ENCODE peak calls at places on chromosome 19, in five cellular contexts. Y is Caco-2, V is stomach, B is psoas muscle, K is cardiac muscle cell. F is an unnamed sample.
A peak's percentile ranks its signal among the peaks of the same experiment; 100 is the strongest.

GRCh38 chr19:18456974-18457373 is 19.0 kb upstream of the ISYNA1 start:
- DNase-seq in Y (no peak), V (no peak), B (peak; percentile 76), K (no peak), F (no peak)

GRCh38 chr19:34126966-34127365 is 45.3 kb upstream of the LSM14A start:
- DNase-seq in B (no peak), K (no peak), Y (no peak), V (no peak), F (no peak)

GRCh38 chr19:37218592-37218935 is 550 bp downstream of the ZNF383 start:
- DNase-seq in V (no peak), B (no peak), Y (no peak), K (no peak), F (no peak)

GRCh38 chr19:14375582-14376291 is 5.5 kb upstream of the ADGRE5 start:
- DNase-seq in V (no peak), Y (no peak), K (peak; percentile 72), B (peak; percentile 35), F (no peak)

GRCh38 chr19:41746593-41747227 is 8.6 kb upstream of the CEACAM6 start:
- DNase-seq in V (peak; percentile 73), K (no peak), Y (peak; percentile 76), B (no peak), F (peak; percentile 53)

GRCh38 chr19:4174895-4175668 is 7.3 kb downstream of the SIRT6 start:
- DNase-seq in V (no peak), K (no peak), B (no peak), Y (no peak), F (no peak)

GRCh38 chr19:39539519-39540332 is at the start of gene EID2:
- DNase-seq in Y (peak; percentile 95), V (peak; percentile 97), K (peak; percentile 98), B (peak; percentile 95), F (peak; percentile 94)

GRCh38 chr19:37931941-37932655 is 25.1 kb downstream of the SIPA1L3 start:
- DNase-seq in B (peak; percentile 33), Y (peak; percentile 94), V (peak; percentile 94), K (peak; percentile 61), F (peak; percentile 39)

GRCh38 chr19:18961767-18962423 is 20.9 kb upstream of the HOMER3 start:
- DNase-seq in V (no peak), K (peak; percentile 12), B (no peak), Y (peak; percentile 65), F (no peak)

GRCh38 chr19:54231077-54231931 is 8.5 kb upstream of the LILRB3 start:
- DNase-seq in V (peak; percentile 92), B (peak; percentile 87), K (peak; percentile 91), Y (peak; percentile 86), F (peak; percentile 53)

GRCh38 chr19:33705090-33705847 is 83.5 kb downstream of the CHST8 start:
- DNase-seq in V (no peak), Y (no peak), B (no peak), K (no peak), F (no peak)

GRCh38 chr19:38939957-38940356 is 9.2 kb downstream of the MRPS12 start:
- DNase-seq in K (no peak), B (no peak), Y (no peak), V (no peak), F (no peak)

GRCh38 chr19:16660763-16661479 is at the start of gene TMEM38A:
- DNase-seq in Y (peak; percentile 53), B (peak; percentile 74), V (peak; percentile 72), K (peak; percentile 63), F (peak; percentile 44)

GRCh38 chr19:49499030-49499670 is 2.9 kb downstream of the RPS11 start:
- DNase-seq in V (no peak), K (no peak), B (no peak), Y (no peak), F (no peak)

GRCh38 chr19:49498475-49498874 is 2.2 kb downstream of the RPS11 start:
- DNase-seq in K (no peak), V (no peak), Y (no peak), B (no peak), F (no peak)

GRCh38 chr19:49497047-49497789 is 984 bp downstream of the RPS11 start:
- DNase-seq in Y (no peak), K (peak; percentile 63), B (peak; percentile 61), V (peak; percentile 78), F (peak; percentile 62)

GRCh38 chr19:49496574-49497008 is 357 bp downstream of the RPS11 start:
- DNase-seq in Y (no peak), K (no peak), V (no peak), B (no peak), F (no peak)

DNA sequence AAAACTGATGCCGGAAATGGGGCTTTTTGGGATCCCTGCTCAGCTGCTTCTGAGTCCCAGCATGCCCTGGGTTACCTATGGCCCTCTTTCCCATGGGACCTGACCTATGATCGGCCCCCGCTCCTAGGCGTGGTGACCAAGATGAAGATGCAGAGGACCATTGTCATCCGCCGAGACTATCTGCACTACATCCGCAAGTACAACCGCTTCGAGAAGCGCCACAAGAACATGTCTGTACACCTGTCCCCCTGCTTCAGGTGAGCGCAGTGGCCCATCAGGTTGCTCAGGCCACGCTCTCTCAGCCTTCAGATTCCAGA is 1.5 kb downstream of the RPS11 start:
- DNase-seq in V (no peak), K (no peak), Y (no peak), B (no peak), F (no peak)
- H3K4me1 ChIP-seq in V (peaks cover 55% of the 10 kb centered on the region), K (peaks cover 10% of the 10 kb centered on the region), Y (peaks cover 20% of the 10 kb centered on the region), B (peaks cover 35% of the 10 kb centered on the region), F (peaks cover 38% of the 10 kb centered on the region)

GRCh38 chr19:8811315-8812172 is 20.6 kb downstream of the ZNF558 start:
- DNase-seq in B (no peak), Y (no peak), K (no peak), V (no peak), F (no peak)
- H3K9me3 ChIP-seq in B (peaks cover 93% of the 10 kb centered on the region), Y (peaks cover 47% of the 10 kb centered on the region), K (peaks cover 3% of the 10 kb centered on the region), V (peaks cover 92% of the 10 kb centered on the region), F (no peaks in the 10 kb centered on the region)

GRCh38 chr19:49912965-49913685 is 15.9 kb upstream of the ATF5 start:
- DNase-seq in K (no peak), B (no peak), V (no peak), Y (peak; percentile 88), F (no peak)

GRCh38 chr19:49913720-49914119 is 15.3 kb upstream of the ATF5 start:
- DNase-seq in V (no peak), Y (no peak), K (no peak), B (no peak), F (no peak)

GRCh38 chr19:49918089-49918488 is 10.9 kb upstream of the ATF5 start:
- DNase-seq in Y (no peak), V (no peak), B (no peak), K (no peak), F (no peak)

GRCh38 chr19:49916839-49917733 is 11.9 kb upstream of the ATF5 start:
- DNase-seq in Y (no peak), K (no peak), V (no peak), B (no peak), F (no peak)

DNA sequence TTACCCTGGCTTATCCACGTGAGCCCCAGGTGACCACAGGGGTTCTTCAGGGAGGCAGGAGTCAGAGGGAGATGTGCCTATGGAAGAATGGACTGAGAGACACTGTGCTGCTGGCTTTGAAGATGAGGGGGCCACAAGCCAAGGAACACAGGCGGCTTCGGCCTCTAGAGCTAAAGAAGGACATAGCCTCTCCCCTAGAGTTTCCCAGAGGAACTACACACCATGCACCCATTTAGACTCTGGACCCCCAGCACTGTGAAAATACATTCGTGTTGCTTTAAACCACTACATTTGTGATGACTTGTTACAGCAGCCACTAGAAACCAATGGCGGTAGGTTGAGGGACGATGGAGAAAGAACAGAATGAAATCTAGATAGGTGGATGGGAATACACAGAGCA is 13.7 kb upstream of the ATF5 start:
- DNase-seq in B (no peak), V (no peak), Y (no peak), K (no peak), F (no peak)
- TF ChIP-seq CTCF in B (no peak), V (no peak), Y (no peak), K (peak; percentile 19), F (peak; percentile 9)

GRCh38 chr19:1026189-1027019 is at the start of gene CNN2:
- DNase-seq in Y (peak; percentile 81), B (peak; percentile 80), K (peak; percentile 95), V (peak; percentile 88), F (peak; percentile 82)
- H3K4me1 ChIP-seq in Y (peaks cover 7% of the 10 kb centered on the region), B (peaks cover 4% of the 10 kb centered on the region), K (no peaks in the 10 kb centered on the region), V (peaks cover 66% of the 10 kb centered on the region), F (peaks cover 4% of the 10 kb centered on the region)

GRCh38 chr19:56823956-56824355 is 16.6 kb downstream of the PEG3 start:
- DNase-seq in B (no peak), V (no peak), K (no peak), Y (no peak), F (no peak)
- H3K9me3 ChIP-seq in B (no peaks in the 10 kb centered on the region), V (no peaks in the 10 kb centered on the region), K (no peaks in the 10 kb centered on the region), Y (peaks cover 5% of the 10 kb centered on the region), F (no peaks in the 10 kb centered on the region)

GRCh38 chr19:45137179-45137761 is 23.5 kb downstream of the NKPD1 start:
- DNase-seq in K (no peak), Y (no peak), B (no peak), V (no peak), F (peak; percentile 95)
- TF ChIP-seq CTCF in K (no peak), Y (no peak), B (no peak), V (no peak), F (peak; percentile 27)

DNA sequence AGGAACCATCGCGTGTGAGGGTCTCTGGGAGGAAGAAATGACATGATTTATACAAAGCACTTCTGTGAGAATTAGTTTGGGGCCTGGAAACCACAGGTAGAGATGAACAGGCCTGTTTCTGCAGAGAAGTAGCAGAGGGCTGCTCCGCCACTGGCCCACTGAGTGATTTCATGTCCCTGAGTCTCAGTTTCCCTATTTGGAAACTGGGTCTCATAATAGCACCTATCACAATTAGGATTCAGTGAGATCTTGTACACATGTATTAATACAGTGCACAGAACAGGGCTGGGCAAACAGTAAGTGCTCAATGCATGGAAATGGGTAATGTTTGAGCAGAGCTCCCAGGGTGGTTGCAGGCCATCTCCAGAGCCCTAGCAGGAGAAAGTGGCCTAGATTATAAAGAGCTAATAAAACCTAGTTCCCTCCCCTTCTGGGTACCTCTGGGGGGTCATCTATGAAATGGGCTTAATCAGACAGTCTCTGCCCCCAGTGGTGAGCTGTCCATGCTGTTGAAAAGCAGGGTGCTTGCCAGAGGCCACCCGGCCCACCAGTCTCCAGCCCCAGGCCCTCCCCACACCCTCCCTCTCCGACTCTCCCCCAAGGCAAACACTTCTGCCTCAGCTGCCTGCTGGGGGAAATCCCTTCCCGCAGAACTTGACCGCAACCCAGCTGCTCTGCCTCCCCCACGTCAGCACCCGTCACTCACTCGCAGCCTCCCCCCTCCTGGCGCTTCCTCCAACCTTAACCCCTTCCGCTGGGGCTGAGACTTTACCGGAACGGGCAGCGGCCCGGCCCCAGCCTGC is 4.5 kb downstream of the BCL3 start:
- DNase-seq in V (peak; percentile 95), K (peak; percentile 77), Y (peak; percentile 63), B (peak; percentile 92), F (peak; percentile 97)
- H3K4me1 ChIP-seq in V (peaks cover 80% of the 10 kb centered on the region), K (peaks cover 14% of the 10 kb centered on the region), Y (peaks cover 28% of the 10 kb centered on the region), B (peaks cover 56% of the 10 kb centered on the region), F (peaks cover 42% of the 10 kb centered on the region)